ENCODE peak calls at places on chromosomes 13 and 19, in four cellular contexts. I, E, X and V are unnamed samples.
A peak's percentile ranks its signal among the peaks of the same experiment; 100 is the strongest.

GRCh38 chr13:43802511-43802910 is 15.7 kb upstream of the ENOX1 start:
- DNase-seq in E (no peak), I (no peak), X (no peak), V (no peak)

GRCh38 chr13:21674271-21675009 is 3.6 kb downstream of the FGF9 start:
- DNase-seq in E (no peak), X (no peak), I (no peak), V (no peak)

GRCh38 chr19:47509973-47510372 is 4.9 kb downstream of the NAPA start:
- DNase-seq in I (no peak), E (peak; percentile 85), X (no peak), V (no peak)

GRCh38 chr19:39345956-39346355 is 3.7 kb downstream of the SAMD4B start:
- DNase-seq in X (no peak), I (no peak), E (no peak), V (no peak)

GRCh38 chr13:110001622-110002275 is 215.4 kb upstream of the IRS2 start:
- DNase-seq in I (no peak), X (no peak), E (peak; percentile 38), V (no peak)

GRCh38 chr13:51831519-51831918 is 13.5 kb downstream of the TMEM272 start:
- DNase-seq in E (no peak), X (no peak), I (no peak), V (no peak)

GRCh38 chr19:48319647-48320537 is 5.5 kb upstream of the EMP3 start:
- DNase-seq in I (no peak), E (peak; percentile 78), X (peak; percentile 75), V (no peak)

GRCh38 chr19:47776568-47776967 is 1.9 kb upstream of the SELENOW start:
- DNase-seq in E (peak; percentile 89), I (no peak), X (no peak), V (no peak)

GRCh38 chr19:7500811-7501450 is 12.1 kb upstream of the PEX11G start:
- DNase-seq in I (no peak), E (peak; percentile 49), X (peak; percentile 21), V (no peak)

GRCh38 chr13:40993987-40994386 is 25.1 kb downstream of the ELF1 start:
- DNase-seq in E (no peak), I (no peak), X (no peak), V (no peak)

GRCh38 chr13:77377016-77377415 is 50.1 kb upstream of the MYCBP2 start:
- DNase-seq in I (no peak), X (no peak), E (no peak), V (no peak)

GRCh38 chr13:60583196-60583908 is 186.3 kb downstream of the TDRD3 start:
- DNase-seq in E (peak; percentile 79), I (peak; percentile 77), X (no peak), V (no peak)

GRCh38 chr19:16233836-16234551 is 36.3 kb downstream of the AP1M1 start:
- DNase-seq in E (no peak), X (no peak), I (no peak), V (no peak)

GRCh38 chr13:49213539-49213938 is 6.6 kb upstream of the MLNR start:
- DNase-seq in I (no peak), E (no peak), X (no peak), V (no peak)

GRCh38 chr19:44657211-44657921 is 13.7 kb downstream of the PVR start:
- DNase-seq in E (peak; percentile 46), X (peak; percentile 61), I (no peak), V (no peak)

GRCh38 chr13:111897178-111897845 is 169.6 kb upstream of the SOX1 start:
- DNase-seq in E (no peak), I (no peak), X (no peak), V (no peak)

GRCh38 chr13:39047560-39047959 is 9.3 kb downstream of the NHLRC3 start:
- DNase-seq in E (no peak), X (no peak), I (no peak), V (no peak)

GRCh38 chr19:50203281-50204080 is at the start of gene MYH14:
- DNase-seq in E (no peak), X (no peak), I (no peak), V (peak; percentile 15)

GRCh38 chr19:14325863-14326262 is 55.4 kb upstream of the ADGRE5 start:
- DNase-seq in E (peak; percentile 29), X (no peak), I (no peak), V (no peak)

GRCh38 chr13:100040196-100040595 is 48.7 kb upstream of the PCCA start:
- DNase-seq in E (no peak), I (no peak), X (no peak), V (no peak)

GRCh38 chr19:10911579-10912363 is 16.7 kb downstream of the YIPF2 start:
- DNase-seq in E (no peak), I (no peak), X (no peak), V (no peak)

GRCh38 chr19:30068528-30069395 is 126.7 kb downstream of the URI1 start:
- DNase-seq in I (no peak), X (no peak), E (no peak), V (no peak)

GRCh38 chr19:2574478-2574931 is 98.6 kb downstream of the GADD45B start:
- DNase-seq in E (no peak), X (no peak), I (no peak), V (no peak)

GRCh38 chr19:21202865-21203494 is 61.1 kb downstream of the ZNF431 start:
- DNase-seq in I (no peak), X (no peak), E (peak; percentile 17), V (peak; percentile 22)

GRCh38 chr19:10095948-10096614 is 6.4 kb downstream of the ANGPTL6 start:
- DNase-seq in I (no peak), X (peak; percentile 89), E (peak; percentile 85), V (no peak)